ENCODE peak calls at places on chromosomes 4 and X, in five cellular contexts. G, T, B, N and I are unnamed samples.

GRCh38 chrX:101195442-101196173 is 24.0 kb upstream of the DRP2 start:
- DNase-seq in G (peak; percentile 70), N (no peak), B (no peak), T (no peak), I (no peak)

GRCh38 chrX:140697618-140698017 is 11.9 kb upstream of the LINC00632 start:
- DNase-seq in B (no peak), N (no peak), G (no peak), T (no peak), I (no peak)

GRCh38 chr4:169059294-169060201 is 49.5 kb upstream of the CBR4 start:
- DNase-seq in G (no peak), B (peak; percentile 62), N (no peak), T (no peak), I (no peak)

GRCh38 chrX:37302569-37302968 is 46.6 kb upstream of the PRRG1 start:
- DNase-seq in B (peak; percentile 70), N (no peak), G (no peak), T (no peak), I (no peak)

GRCh38 chrX:23773601-23774175 is 9.3 kb upstream of the SAT1 start:
- DNase-seq in N (no peak), G (no peak), T (no peak), B (peak; percentile 7), I (no peak)

GRCh38 chr4:139736257-139736626 is 70.6 kb downstream of the MGST2 start:
- DNase-seq in G (peak; percentile 59), N (no peak), T (no peak), B (no peak), I (no peak)

GRCh38 chrX:70421618-70422017 is 1.5 kb upstream of the GDPD2 start:
- DNase-seq in N (no peak), T (no peak), B (peak; percentile 20), G (no peak), I (no peak)

GRCh38 chr4:142883433-142883832 is 37.3 kb upstream of the INPP4B start:
- DNase-seq in G (no peak), T (peak; percentile 1), B (peak; percentile 7), N (no peak), I (peak; percentile 5)